ENCODE peak calls at places on chromosomes 13 and 19, in nine cellular contexts. L is RWPE2, E is AG04450, P is endothelial cell, D is endodermal cell, W is Caco-2, F is B cell, X is uterus, A is esophagus muscularis mucosa. I is an unnamed sample.
A peak's percentile ranks its signal among the peaks of the same experiment; 100 is the strongest.

GRCh38 chr19:48506138-48506733 is 5.4 kb downstream of the LMTK3 start:
- DNase-seq in L (no peak), E (no peak), P (no peak), D (peak; percentile 57), W (no peak), F (no peak), X (no peak), A (no peak), I (peak; percentile 20)

GRCh38 chr13:108227651-108228272 is 9.6 kb downstream of the ABHD13 start:
- DNase-seq in L (no peak), E (no peak), P (peak; percentile 46), D (no peak), W (no peak), F (peak; percentile 67), X (no peak), A (no peak), I (peak; percentile 32)

GRCh38 chr13:79423801-79424642 is 18.0 kb upstream of the RBM26 start:
- DNase-seq in L (no peak), E (peak; percentile 10), P (no peak), D (no peak), W (no peak), F (peak; percentile 52), X (no peak), A (no peak), I (no peak)

GRCh38 chr13:111422352-111422751 is 101.9 kb downstream of the TEX29 start:
- DNase-seq in L (no peak), E (no peak), P (no peak), D (peak; percentile 33), W (no peak), F (no peak), X (no peak), A (no peak), I (no peak)

GRCh38 chr13:113545455-113545930 is 39.1 kb upstream of the TFDP1 start:
- DNase-seq in L (peak; percentile 55), E (no peak), P (no peak), D (no peak), W (peak; percentile 60), F (no peak), X (no peak), A (no peak), I (no peak)

GRCh38 chr19:3075605-3076431 is 13.5 kb upstream of the TLE5 start:
- DNase-seq in L (no peak), E (no peak), P (peak; percentile 66), D (peak; percentile 91), W (peak; percentile 61), F (peak; percentile 89), X (peak; percentile 65), A (no peak), I (peak; percentile 83)

GRCh38 chr13:76425930-76426329 is 460.3 kb downstream of the KCTD12 start:
- DNase-seq in L (no peak), E (peak; percentile 78), P (no peak), D (no peak), W (no peak), F (no peak), X (no peak), A (no peak), I (no peak)

GRCh38 chr19:15612342-15612741 is 2.7 kb upstream of the CYP4F8 start:
- DNase-seq in L (no peak), E (no peak), P (no peak), D (no peak), W (no peak), F (no peak), X (no peak), A (no peak), I (no peak)

GRCh38 chr19:55650602-55651230 is 2.7 kb downstream of the CCDC106 start:
- DNase-seq in L (no peak), E (no peak), P (no peak), D (no peak), W (no peak), F (no peak), X (no peak), A (no peak), I (no peak)

GRCh38 chr13:31538067-31539042 is 201.0 kb upstream of the RXFP2 start:
- DNase-seq in L (peak; percentile 43), E (no peak), P (peak; percentile 20), D (no peak), W (no peak), F (no peak), X (no peak), A (no peak), I (no peak)

GRCh38 chr13:36166051-36166450 is 34.9 kb upstream of the DCLK1 start:
- DNase-seq in L (no peak), E (no peak), P (no peak), D (no peak), W (no peak), F (no peak), X (no peak), A (no peak), I (no peak)

GRCh38 chr13:36108342-36108741 is 22.8 kb downstream of the DCLK1 start:
- DNase-seq in L (no peak), E (no peak), P (no peak), D (no peak), W (no peak), F (no peak), X (no peak), A (no peak), I (no peak)

GRCh38 chr19:17835182-17836006 is 12.4 kb downstream of the JAK3 start:
- DNase-seq in L (no peak), E (no peak), P (no peak), D (no peak), W (no peak), F (no peak), X (no peak), A (no peak), I (no peak)

GRCh38 chr19:17840019-17840418 is 7.8 kb downstream of the JAK3 start:
- DNase-seq in L (no peak), E (no peak), P (no peak), D (no peak), W (no peak), F (no peak), X (no peak), A (no peak), I (no peak)

GRCh38 chr19:17837972-17838371 is 9.8 kb downstream of the JAK3 start:
- DNase-seq in L (no peak), E (no peak), P (no peak), D (no peak), W (no peak), F (no peak), X (no peak), A (no peak), I (no peak)

GRCh38 chr19:17834350-17835181 is 13.2 kb downstream of the JAK3 start:
- DNase-seq in L (no peak), E (no peak), P (no peak), D (peak; percentile 72), W (no peak), F (no peak), X (no peak), A (no peak), I (peak; percentile 29)

GRCh38 chr19:17836530-17836929 is 11.3 kb downstream of the JAK3 start:
- DNase-seq in L (no peak), E (no peak), P (no peak), D (no peak), W (no peak), F (no peak), X (no peak), A (no peak), I (no peak)
- TF ChIP-seq CTCF in L (no peak), E (no peak), P (no peak), D (no peak), W (no peak), F (no peak), X (no peak), A (no peak), I (no peak)

GRCh38 chr19:10566658-10567410 is 1.0 kb upstream of the KRI1 start:
- DNase-seq in L (no peak), E (no peak), P (no peak), D (peak; percentile 63), W (no peak), F (peak; percentile 74), X (no peak), A (no peak), I (peak; percentile 87)

GRCh38 chr19:10565567-10566407 is at the start of gene KRI1:
- DNase-seq in L (peak; percentile 98), E (peak; percentile 93), P (peak; percentile 98), D (peak; percentile 99), W (peak; percentile 97), F (peak; percentile 100), X (peak; percentile 99), A (peak; percentile 100), I (peak; percentile 99)

GRCh38 chr19:10566408-10566657 is 523 bp upstream of the KRI1 start:
- DNase-seq in L (no peak), E (no peak), P (no peak), D (no peak), W (no peak), F (no peak), X (no peak), A (no peak), I (no peak)

GRCh38 chr19:10562609-10563008 is 3.2 kb downstream of the KRI1 start:
- DNase-seq in L (no peak), E (no peak), P (no peak), D (no peak), W (no peak), F (no peak), X (no peak), A (no peak), I (no peak)

GRCh38 chr19:10565028-10565566 is 713 bp downstream of the KRI1 start:
- DNase-seq in L (no peak), E (no peak), P (peak; percentile 34), D (peak; percentile 86), W (no peak), F (peak; percentile 80), X (peak; percentile 50), A (no peak), I (peak; percentile 80)
- TF ChIP-seq CTCF in L (peak; percentile 57), E (peak; percentile 42), P (no peak), D (no peak), W (peak; percentile 46), F (no peak), X (peak; percentile 43), A (peak; percentile 12), I (peak; percentile 24)

GRCh38 chr19:57830071-57830602 is at the start of gene ZNF587B:
- DNase-seq in L (no peak), E (peak; percentile 27), P (peak; percentile 84), D (peak; percentile 97), W (peak; percentile 81), F (peak; percentile 27), X (peak; percentile 63), A (no peak), I (peak; percentile 63)
- TF ChIP-seq CTCF in L (peak; percentile 25), E (peak; percentile 40), P (peak; percentile 56), D (peak; percentile 61), W (peak; percentile 47), F (peak; percentile 39), X (no peak), A (peak; percentile 46), I (peak; percentile 28)

DNA sequence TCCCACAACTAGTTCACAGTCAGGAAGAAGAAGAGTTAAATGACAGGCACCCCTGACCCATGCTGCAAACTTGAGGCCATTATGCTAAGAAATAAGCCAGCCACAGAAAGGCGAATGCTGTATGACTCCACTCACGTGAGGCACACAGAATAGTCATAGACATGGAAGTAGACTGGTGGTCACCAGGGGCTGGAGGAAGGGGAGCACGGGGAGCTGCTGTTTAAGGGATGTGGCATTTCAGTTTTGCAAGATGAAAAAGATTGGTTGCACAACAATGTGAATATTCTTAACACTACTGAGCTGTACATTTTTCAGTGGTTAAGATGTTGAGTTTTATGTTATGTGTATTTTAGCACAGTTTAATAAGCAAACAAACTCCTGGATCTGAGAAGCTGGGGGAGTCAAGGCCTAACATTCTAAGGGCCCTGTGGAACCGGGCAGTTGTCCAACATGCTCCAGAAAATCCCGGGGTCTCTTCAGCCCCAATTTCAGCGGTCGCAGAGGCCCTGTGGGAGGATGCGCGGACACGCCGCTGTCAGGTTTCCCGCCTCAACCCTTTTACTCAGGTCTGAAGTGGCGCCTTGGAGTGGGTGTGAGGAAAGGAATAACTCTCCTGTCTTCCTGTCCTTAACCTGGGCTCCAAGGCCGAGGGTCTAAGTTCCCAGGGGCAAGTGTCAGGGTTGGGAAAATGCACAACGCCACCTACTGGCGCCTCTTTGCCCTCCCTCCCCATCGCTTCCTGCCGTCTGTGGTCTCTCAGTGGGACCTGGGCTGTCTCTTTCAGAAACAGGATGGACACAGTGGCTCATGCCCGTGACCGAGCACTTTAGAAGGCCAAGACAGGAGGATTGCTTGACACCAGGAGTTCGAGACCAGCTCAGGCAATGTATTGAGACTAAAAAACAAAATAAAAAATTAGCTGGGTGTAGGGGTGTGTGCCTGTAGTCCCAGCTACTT is 4.4 kb upstream of the TMEM272 start:
- DNase-seq in L (no peak), E (no peak), P (peak; percentile 65), D (peak; percentile 95), W (no peak), F (peak; percentile 41), X (no peak), A (no peak), I (peak; percentile 54)
- TF ChIP-seq CTCF in L (peak; percentile 43), E (peak; percentile 40), P (peak; percentile 73), D (peak; percentile 93), W (peak; percentile 49), F (peak; percentile 61), X (peak; percentile 6), A (peak; percentile 36), I (peak; percentile 78)